ENCODE peak calls at places on chromosome 12, in ten cellular contexts. R is A549, F is stomach, J is transverse colon, Q is K562, V is esophagus muscularis mucosa, M is suprapubic skin, N is tibial nerve, I is sigmoid colon, O is HepG2. D is an unnamed sample.

GRCh38 chr12:118356809-118357326 is 15.8 kb downstream of the TAOK3 start:
- DNase-seq in R (peak), F (no peak), J (no peak), Q (peak), V (no peak), M (no peak), N (no peak), I (no peak), O (no peak), D (no peak)

GRCh38 chr12:29614926-29615325 is 117.4 kb upstream of the OVCH1 start:
- DNase-seq in R (no peak), F (no peak), J (no peak), Q (no peak), V (no peak), M (no peak), N (no peak), I (no peak), O (no peak), D (no peak)

GRCh38 chr12:106601031-106601430 is 18.2 kb downstream of the RFX4 start:
- DNase-seq in R (no peak), F (no peak), J (no peak), Q (peak), V (no peak), M (no peak), N (no peak), I (no peak), O (peak), D (no peak)

GRCh38 chr12:111842556-111843396 is 748 bp downstream of the MAPKAPK5 start:
- DNase-seq in R (peak), F (no peak), J (peak), Q (peak), V (no peak), M (no peak), N (peak), I (no peak), O (peak), D (no peak)

GRCh38 chr12:97322388-97322787 is 140.2 kb upstream of the RMST start:
- DNase-seq in R (no peak), F (no peak), J (no peak), Q (no peak), V (peak), M (no peak), N (no peak), I (no peak), O (no peak), D (no peak)

GRCh38 chr12:115072712-115073111 is 388.7 kb upstream of the TBX3 start:
- DNase-seq in R (no peak), F (no peak), J (no peak), Q (no peak), V (peak), M (no peak), N (no peak), I (no peak), O (no peak), D (no peak)

GRCh38 chr12:48889679-48890078 is 24.0 kb upstream of the RND1 start:
- DNase-seq in R (no peak), F (no peak), J (no peak), Q (no peak), V (no peak), M (no peak), N (no peak), I (no peak), O (no peak), D (no peak)

GRCh38 chr12:50394469-50395029 is 1.9 kb downstream of the FAM186A start:
- DNase-seq in R (no peak), F (no peak), J (no peak), Q (no peak), V (no peak), M (no peak), N (no peak), I (no peak), O (peak), D (no peak)

GRCh38 chr12:8780389-8780788 is 42.0 kb upstream of the A2ML1 start:
- DNase-seq in R (peak), F (no peak), J (no peak), Q (peak), V (no peak), M (no peak), N (no peak), I (no peak), O (peak), D (no peak)

GRCh38 chr12:51973560-51973959 is 22.1 kb downstream of the ACVR1B start:
- DNase-seq in R (no peak), F (no peak), J (no peak), Q (no peak), V (no peak), M (peak), N (no peak), I (no peak), O (no peak), D (no peak)

GRCh38 chr12:112916270-112916669 is 9.5 kb downstream of the OAS1 start:
- DNase-seq in R (no peak), F (peak), J (peak), Q (no peak), V (no peak), M (no peak), N (no peak), I (peak), O (no peak), D (peak)

GRCh38 chr12:114780746-114781399 is 96.9 kb upstream of the TBX3 start:
- DNase-seq in R (no peak), F (no peak), J (no peak), Q (no peak), V (no peak), M (no peak), N (no peak), I (no peak), O (no peak), D (no peak)

GRCh38 chr12:38110026-38110699 is 206.4 kb upstream of the ALG10B start:
- DNase-seq in R (no peak), F (no peak), J (no peak), Q (no peak), V (no peak), M (no peak), N (no peak), I (no peak), O (no peak), D (no peak)

GRCh38 chr12:118190266-118190665 is 54.3 kb downstream of the PEBP1 start:
- DNase-seq in R (no peak), F (no peak), J (no peak), Q (no peak), V (no peak), M (no peak), N (no peak), I (no peak), O (no peak), D (no peak)

GRCh38 chr12:63922446-63922845 is 77.9 kb downstream of the SRGAP1 start:
- DNase-seq in R (peak), F (no peak), J (no peak), Q (no peak), V (no peak), M (no peak), N (no peak), I (no peak), O (peak), D (no peak)

GRCh38 chr12:55912908-55913307 is 14.8 kb downstream of the PYM1 start:
- DNase-seq in R (no peak), F (no peak), J (no peak), Q (no peak), V (no peak), M (no peak), N (no peak), I (no peak), O (no peak), D (no peak)

GRCh38 chr12:55909513-55909884 is 18.2 kb downstream of the PYM1 start:
- DNase-seq in R (no peak), F (no peak), J (no peak), Q (no peak), V (no peak), M (no peak), N (no peak), I (no peak), O (no peak), D (no peak)

GRCh38 chr12:55906056-55906455 is 21.6 kb downstream of the PYM1 start:
- DNase-seq in R (no peak), F (no peak), J (no peak), Q (no peak), V (no peak), M (no peak), N (no peak), I (no peak), O (no peak), D (no peak)

DNA sequence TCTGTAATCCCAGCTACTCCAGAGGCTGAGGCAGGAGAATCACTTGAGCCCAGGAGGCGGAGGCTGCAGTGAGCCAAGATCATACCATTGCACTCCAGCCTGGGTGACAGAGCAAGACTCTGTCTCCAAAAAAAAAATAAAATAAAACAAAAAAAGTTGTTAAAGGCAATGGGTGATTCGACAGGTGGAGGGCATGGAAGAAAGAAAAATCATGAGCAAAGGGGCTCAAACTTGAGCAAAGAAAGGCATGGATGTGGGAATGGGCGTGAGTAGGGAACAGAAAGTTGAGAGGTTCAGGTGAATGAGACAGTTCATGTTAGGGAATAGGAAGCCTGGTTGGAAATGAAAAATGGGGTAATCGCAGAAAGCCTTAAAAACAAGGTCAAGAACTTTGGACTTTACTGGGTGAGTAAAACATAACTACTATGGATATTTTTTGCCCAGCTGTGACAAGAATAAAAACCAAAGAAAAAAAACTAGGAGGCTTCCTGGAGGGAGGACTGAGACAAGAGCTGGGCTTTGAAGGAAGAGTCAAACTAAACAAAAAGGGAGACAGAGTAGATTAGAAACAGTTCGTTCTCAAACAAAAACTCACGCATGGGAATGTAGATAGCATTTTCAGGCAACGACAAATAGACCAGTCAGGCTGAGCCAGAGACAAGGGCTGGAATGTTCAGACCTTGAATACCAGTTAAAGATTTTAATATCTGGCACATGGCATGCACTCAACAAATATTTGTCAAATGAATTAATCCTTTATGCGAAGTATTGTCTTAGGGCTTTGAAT is 18.8 kb downstream of the PYM1 start:
- DNase-seq in R (no peak), F (no peak), J (no peak), Q (peak), V (no peak), M (no peak), N (no peak), I (no peak), O (peak), D (no peak)
- H3K27ac ChIP-seq in R (peak), F (peak), J (no peak), Q (peak), V (peak), M (peak), N (peak), I (peak), O (peak), D (no peak)

DNA sequence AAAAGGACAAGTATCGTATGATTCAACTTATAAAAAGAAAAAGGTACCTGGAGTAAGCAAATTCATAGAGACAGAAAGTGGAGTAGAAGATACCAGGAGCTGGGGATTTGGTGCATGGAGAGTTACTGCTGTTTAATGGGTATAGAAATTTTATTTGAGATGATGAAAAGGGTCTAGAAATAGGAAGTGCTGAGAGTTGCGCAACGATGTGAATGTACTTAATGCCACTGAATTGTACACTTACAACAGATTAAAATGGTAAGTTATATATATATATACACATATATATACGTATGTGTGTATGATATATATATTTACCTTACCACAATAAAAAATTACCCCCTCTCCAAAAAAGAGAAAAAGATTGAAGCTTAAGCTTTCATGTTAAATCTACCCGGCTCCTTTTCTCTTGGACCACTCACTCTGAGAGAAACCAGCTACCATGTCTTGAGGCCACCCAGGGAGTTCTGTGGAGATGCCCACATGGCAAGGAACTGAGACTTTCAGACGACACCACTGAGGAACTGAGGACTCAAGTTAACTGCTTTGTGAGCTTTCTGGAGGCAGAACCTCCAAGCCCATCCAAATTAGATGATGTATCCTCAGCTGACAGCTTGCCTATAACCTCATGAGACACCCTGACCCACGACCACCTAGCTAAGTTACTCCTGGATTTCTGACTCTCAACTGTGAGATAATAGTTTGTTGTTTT is 130.0 kb upstream of the BTG1 start:
- DNase-seq in R (no peak), F (no peak), J (no peak), Q (no peak), V (peak), M (no peak), N (peak), I (no peak), O (no peak), D (no peak)
- TF ChIP-seq EP300 in R (no peak), F (no peak), J (no peak), Q (no peak), V (no peak), M (no peak), N (no peak), I (no peak), O (no peak), D (no peak)

GRCh38 chr12:70609739-70610491 is 27.3 kb downstream of the PTPRB start:
- DNase-seq in R (peak), F (peak), J (peak), Q (peak), V (no peak), M (peak), N (peak), I (peak), O (no peak), D (no peak)
- TF ChIP-seq POLR2A in R (no peak), F (no peak), J (peak), Q (no peak), V (no peak), M (no peak), N (peak), I (no peak), O (no peak), D (no peak)

GRCh38 chr12:2334291-2335088 is 281.7 kb downstream of the CACNA1C start:
- DNase-seq in R (no peak), F (no peak), J (no peak), Q (peak), V (no peak), M (no peak), N (no peak), I (no peak), O (no peak), D (no peak)
- H3K27ac ChIP-seq in R (no peak), F (no peak), J (peak), Q (no peak), V (peak), M (no peak), N (no peak), I (peak), O (no peak), D (no peak)

DNA sequence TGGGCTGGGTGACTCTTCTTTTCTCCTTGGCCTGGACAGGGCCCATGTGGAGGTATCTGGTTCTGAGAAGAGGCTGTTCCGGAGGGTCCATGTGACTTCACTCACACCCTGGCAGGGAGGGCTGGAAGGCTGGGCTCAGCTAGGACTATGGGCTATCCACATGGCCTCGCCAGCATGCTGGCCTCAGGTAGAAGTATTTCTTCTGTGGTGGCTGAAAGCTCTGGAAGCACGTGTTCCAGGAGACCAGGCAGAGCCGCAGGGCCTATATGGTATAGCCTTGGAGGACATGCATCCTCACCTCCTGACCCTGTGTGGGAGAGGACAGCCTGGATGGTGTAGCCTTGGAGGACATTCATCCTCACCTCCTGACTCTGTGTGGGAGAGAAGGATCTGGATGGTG is 38.2 kb upstream of the FZD10 start:
- DNase-seq in R (no peak), F (no peak), J (no peak), Q (no peak), V (no peak), M (no peak), N (no peak), I (no peak), O (no peak), D (no peak)
- TF ChIP-seq EP300 in R (no peak), F (no peak), J (no peak), Q (no peak), V (no peak), M (no peak), N (no peak), I (no peak), O (no peak), D (no peak)